ENCODE peak calls at places on chromosomes 11 and 22, in four cellular contexts. O is SJSA1, T is PC-9, F is caudate nucleus. P is an unnamed sample.

GRCh38 chr11:83139310-83139709 is 17.6 kb upstream of the PCF11 start:
- DNase-seq in O (no peak), T (no peak), F (no peak), P (no peak)

GRCh38 chr11:118241191-118242098 is 10.7 kb downstream of the MPZL3 start:
- DNase-seq in O (no peak), T (peak; percentile 100), F (peak; percentile 14), P (peak; percentile 83)

GRCh38 chr11:69242583-69242940 is 51.4 kb upstream of the MYEOV start:
- DNase-seq in O (peak; percentile 48), T (no peak), F (no peak), P (no peak)

GRCh38 chr11:29328961-29329441 is 687.8 kb downstream of the KCNA4 start:
- DNase-seq in O (no peak), T (no peak), F (no peak), P (peak; percentile 83)

GRCh38 chr11:14500181-14500651 is 605 bp upstream of the COPB1 start:
- DNase-seq in O (no peak), T (peak; percentile 42), F (no peak), P (no peak)

GRCh38 chr11:83852775-83853442 is 566.7 kb upstream of the CCDC90B start:
- DNase-seq in O (no peak), T (no peak), F (no peak), P (no peak)

GRCh38 chr22:49997932-49998717 is 14.4 kb downstream of the IL17REL start:
- DNase-seq in O (no peak), T (peak; percentile 32), F (no peak), P (no peak)

GRCh38 chr11:47944555-47945128 is 35.7 kb upstream of the PTPRJ start:
- DNase-seq in O (no peak), T (no peak), F (no peak), P (no peak)

GRCh38 chr22:26322179-26322905 is 106.7 kb upstream of the ASPHD2 start:
- DNase-seq in O (peak; percentile 96), T (peak; percentile 87), F (no peak), P (peak; percentile 72)

GRCh38 chr11:74345420-74345819 is 34.0 kb upstream of the P4HA3 start:
- DNase-seq in O (no peak), T (no peak), F (no peak), P (no peak)

GRCh38 chr11:121482231-121483129 is 29.7 kb upstream of the SORL1-AS1 start:
- DNase-seq in O (no peak), T (no peak), F (no peak), P (no peak)

GRCh38 chr11:45859661-45860140 is 12.4 kb downstream of the CRY2 start:
- DNase-seq in O (no peak), T (no peak), F (peak; percentile 82), P (peak; percentile 40)

GRCh38 chr22:40213478-40213877 is 35.8 kb downstream of the TNRC6B start:
- DNase-seq in O (no peak), T (no peak), F (no peak), P (no peak)

GRCh38 chr22:24845036-24845918 is 39.3 kb downstream of the SGSM1 start:
- DNase-seq in O (no peak), T (peak; percentile 53), F (no peak), P (no peak)

GRCh38 chr11:124897681-124898680 is at the start of gene ROBO4:
- DNase-seq in O (no peak), T (peak; percentile 62), F (no peak), P (peak; percentile 66)

GRCh38 chr11:113519989-113520613 is 44.9 kb upstream of the DRD2 start:
- DNase-seq in O (no peak), T (no peak), F (no peak), P (no peak)

GRCh38 chr22:47605441-47605840 is 843.0 kb downstream of the TBC1D22A start:
- DNase-seq in O (peak; percentile 16), T (no peak), F (no peak), P (no peak)

GRCh38 chr22:19679476-19680099 is 34.7 kb upstream of the SEPTIN5 start:
- DNase-seq in O (no peak), T (no peak), F (no peak), P (no peak)

GRCh38 chr22:35133702-35134395 is 67.9 kb downstream of the ISX start:
- DNase-seq in O (no peak), T (no peak), F (no peak), P (no peak)

GRCh38 chr11:47271961-47272661 is 2.2 kb downstream of the MADD start:
- DNase-seq in O (no peak), T (peak; percentile 25), F (no peak), P (no peak)

GRCh38 chr22:19626666-19627065 is 87.6 kb upstream of the SEPTIN5 start:
- DNase-seq in O (no peak), T (no peak), F (no peak), P (no peak)

GRCh38 chr22:24579242-24579569 is 13.7 kb downstream of the LRRC75B start:
- DNase-seq in O (no peak), T (no peak), F (no peak), P (no peak)

GRCh38 chr22:33477131-33478111 is 419.2 kb upstream of the SYN3 start:
- DNase-seq in O (no peak), T (no peak), F (no peak), P (no peak)

GRCh38 chr11:96169250-96169649 is 173.7 kb downstream of the MAML2 start:
- DNase-seq in O (no peak), T (peak; percentile 46), F (no peak), P (no peak)

GRCh38 chr11:75802022-75802912 is 12.7 kb upstream of the UVRAG start:
- DNase-seq in O (no peak), T (no peak), F (no peak), P (no peak)

GRCh38 chr11:26953770-26954392 is 40.0 kb upstream of the FIBIN start:
- DNase-seq in O (no peak), T (no peak), F (no peak), P (no peak)

GRCh38 chr11:26948881-26949280 is 45.0 kb upstream of the FIBIN start:
- DNase-seq in O (no peak), T (no peak), F (no peak), P (no peak)

GRCh38 chr11:26950260-26950719 is 43.6 kb upstream of the FIBIN start:
- DNase-seq in O (no peak), T (no peak), F (no peak), P (no peak)

GRCh38 chr11:26949846-26950245 is 44.1 kb upstream of the FIBIN start:
- DNase-seq in O (no peak), T (no peak), F (no peak), P (no peak)

GRCh38 chr11:26951849-26952515 is 41.9 kb upstream of the FIBIN start:
- DNase-seq in O (no peak), T (no peak), F (no peak), P (no peak)
- H3K27ac ChIP-seq in O (no peak overlapping the region), T (no peak overlapping the region), F (no peak overlapping the region), P (no peak overlapping the region)

GRCh38 chr11:64891880-64892279 is 13.5 kb upstream of the EHD1 start:
- DNase-seq in O (no peak), T (no peak), F (no peak), P (no peak)

GRCh38 chr11:64892411-64892831 is 14.0 kb upstream of the EHD1 start:
- DNase-seq in O (no peak), T (no peak), F (no peak), P (no peak)

GRCh38 chr11:64893194-64894069 is 15.0 kb upstream of the EHD1 start:
- DNase-seq in O (no peak), T (no peak), F (no peak), P (no peak)

GRCh38 chr11:64894070-64894811 is 15.8 kb upstream of the EHD1 start:
- DNase-seq in O (peak; percentile 98), T (peak; percentile 53), F (peak; percentile 33), P (no peak)

GRCh38 chr11:64892838-64893193 is 14.4 kb upstream of the EHD1 start:
- DNase-seq in O (no peak), T (no peak), F (no peak), P (no peak)
- H3K27ac ChIP-seq in O (no peak overlapping the region), T (no peak overlapping the region), F (no peak overlapping the region), P (no peak overlapping the region)

GRCh38 chr11:2804701-2805387 is 80.7 kb downstream of the CDKN1C start:
- DNase-seq in O (peak; percentile 44), T (no peak), F (no peak), P (no peak)
- H3K27ac ChIP-seq in O (no peak overlapping the region), T (no peak overlapping the region), F (peak overlapping the region; percentile 26), P (no peak overlapping the region)

DNA sequence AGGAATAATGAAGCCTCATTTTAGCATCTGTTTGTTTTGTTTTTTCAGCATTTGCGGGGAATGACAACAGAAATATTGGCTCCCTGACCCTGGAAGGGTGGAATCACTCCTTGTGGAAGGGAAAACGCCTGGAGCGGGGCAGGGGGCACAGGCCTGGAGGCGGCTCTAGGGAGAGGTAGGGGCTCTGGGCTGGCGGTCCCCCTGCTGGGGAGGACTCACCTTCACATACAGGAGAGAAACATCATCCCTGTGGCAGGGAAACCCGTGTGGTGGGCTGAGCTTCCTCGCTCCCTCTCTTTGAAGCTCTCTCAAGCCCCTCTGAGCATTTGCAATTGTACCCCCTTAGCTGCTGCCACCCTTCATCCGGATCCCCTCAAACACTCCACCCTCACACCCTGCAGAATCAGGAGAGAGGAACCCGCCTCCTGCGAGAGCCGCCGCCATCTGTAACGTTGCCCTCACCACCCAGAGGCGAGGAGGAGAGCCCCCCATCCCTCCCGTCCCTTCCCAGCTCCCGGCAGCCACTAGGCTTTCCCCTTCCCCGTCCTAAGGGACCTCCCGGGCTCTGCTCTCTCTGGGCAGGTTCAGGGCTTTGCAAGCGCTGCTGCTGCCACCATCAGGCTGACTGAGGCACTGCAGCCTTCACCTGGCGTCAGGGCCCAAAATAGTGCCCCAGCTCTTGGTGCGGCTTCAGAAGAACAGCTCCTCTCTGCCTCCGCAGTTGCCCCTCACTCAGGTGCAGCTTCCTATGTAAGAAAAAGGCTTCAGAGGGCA is 10.4 kb downstream of the KIRREL3 start:
- DNase-seq in O (peak; percentile 77), T (no peak), F (peak; percentile 64), P (no peak)
- H3K27ac ChIP-seq in O (peak overlapping the region; percentile 100), T (no peak overlapping the region), F (peak overlapping the region; percentile 59), P (no peak overlapping the region)

DNA sequence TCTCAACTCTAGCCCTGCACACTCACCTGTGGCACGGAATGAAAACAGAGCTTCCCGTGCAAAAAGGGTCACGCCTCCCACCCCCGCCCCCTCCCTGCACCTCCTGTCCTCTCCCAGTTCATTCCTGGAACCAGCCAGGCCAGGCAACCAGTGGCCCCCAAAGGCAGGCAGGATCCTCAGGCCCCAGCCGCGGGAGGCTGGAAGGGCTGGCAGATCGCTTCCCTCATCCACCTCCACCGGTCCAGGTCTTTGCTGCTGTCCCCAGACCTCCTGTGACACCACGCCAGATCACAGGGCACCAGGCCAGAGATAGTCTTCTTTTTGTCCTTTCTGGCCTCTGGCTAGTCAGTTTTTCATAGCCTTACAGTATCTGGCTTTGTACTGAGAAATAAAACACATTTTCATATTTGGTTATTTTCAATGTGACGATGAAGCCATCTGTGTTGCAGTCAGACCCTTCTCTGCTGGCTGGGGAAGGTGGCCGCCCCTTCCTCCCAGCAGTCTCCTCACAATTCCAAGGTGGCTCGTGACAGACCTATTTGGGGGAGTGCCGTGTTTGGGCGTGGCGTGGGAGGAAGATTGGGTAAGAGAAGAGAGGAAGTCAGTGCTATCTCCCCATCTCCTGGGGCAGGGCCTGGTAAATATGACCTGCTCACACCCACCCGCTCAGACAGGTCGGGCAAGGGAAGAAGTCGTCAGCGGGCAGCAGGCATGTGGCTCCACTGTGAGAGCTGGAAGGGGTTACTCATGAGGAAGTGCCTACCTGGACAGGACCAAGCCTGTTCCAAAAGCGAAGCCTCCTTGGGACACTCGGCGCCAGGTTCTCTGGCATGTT is 9.1 kb downstream of the SSH3 start:
- DNase-seq in O (no peak), T (peak; percentile 99), F (no peak), P (peak; percentile 98)
- H3K27ac ChIP-seq in O (no peak overlapping the region), T (peak overlapping the region; percentile 87), F (no peak overlapping the region), P (peak overlapping the region; percentile 99)

P was measured in epithelial cell of prostate.